ENCODE peak calls at places on chromosomes 4 and X, in eight cellular contexts. M, S, A, C, G, J, Z and E are unnamed samples.

GRCh38 chr4:112167790-112168189 is 22.5 kb downstream of the FAM241A start:
- DNase-seq in J (no peak), A (no peak), G (no peak), C (no peak), Z (no peak), M (no peak), S (no peak), E (no peak)

GRCh38 chr4:16686195-16686594 is 212.2 kb downstream of the LDB2 start:
- DNase-seq in S (no peak), M (no peak), Z (peak), J (peak), C (no peak), G (peak), A (no peak), E (peak)

GRCh38 chr4:108762559-108763225 is at the start of gene ETNPPL:
- DNase-seq in S (peak), M (peak), C (peak), J (no peak), G (peak), A (no peak), Z (no peak), E (no peak)

GRCh38 chr4:67288964-67289363 is 256.3 kb downstream of the CENPC start:
- DNase-seq in C (peak), G (no peak), A (no peak), M (no peak), S (no peak), Z (peak), J (no peak), E (peak)

GRCh38 chr4:52250124-52250523 is 199.0 kb downstream of the SPATA18 start:
- DNase-seq in S (no peak), G (no peak), J (no peak), C (no peak), Z (peak), M (no peak), A (no peak), E (peak)

GRCh38 chr4:153486281-153487151 is 20.4 kb downstream of the TMEM131L start:
- DNase-seq in C (no peak), Z (peak), A (no peak), G (peak), M (no peak), J (peak), S (no peak), E (peak)

GRCh38 chr4:101345271-101345595 is 2.1 kb downstream of the PPP3CA start:
- DNase-seq in M (no peak), Z (peak), C (peak), A (peak), G (peak), S (no peak), J (no peak), E (peak)

GRCh38 chrX:25754399-25754798 is 383.7 kb upstream of the MAGEB18 start:
- DNase-seq in Z (no peak), M (no peak), S (no peak), C (no peak), G (no peak), J (no peak), A (no peak), E (no peak)